ENCODE peak calls at places on chromosome 5, in six cellular contexts. One of them, this sample, is unnamed.

GRCh38 chr5:150809363-150809762 is 30.8 kb downstream of the SMIM3 start:
- DNase-seq in CD4-positive, CD25-positive, alpha-beta regulatory T cell: no peak
- DNase-seq in HepG2: no peak
- DNase-seq in fibroblast of lung: no peak
- DNase-seq in Panc1: no peak
- DNase-seq in A549: no peak
- DNase-seq in this sample: no peak

GRCh38 chr5:120413706-120414105 is 50.4 kb upstream of the PRR16 start:
- DNase-seq in CD4-positive, CD25-positive, alpha-beta regulatory T cell: no peak
- DNase-seq in HepG2: no peak
- DNase-seq in fibroblast of lung: no peak
- DNase-seq in Panc1: no peak
- DNase-seq in A549: no peak
- DNase-seq in this sample: no peak

GRCh38 chr5:135356522-135357318 is 42.3 kb downstream of the MACROH2A1 start:
- DNase-seq in CD4-positive, CD25-positive, alpha-beta regulatory T cell: no peak
- DNase-seq in HepG2: no peak
- DNase-seq in fibroblast of lung: peak; percentile 89
- DNase-seq in Panc1: no peak
- DNase-seq in A549: no peak
- DNase-seq in this sample: no peak

GRCh38 chr5:55897905-55898304 is 46.7 kb downstream of the IL31RA start:
- DNase-seq in CD4-positive, CD25-positive, alpha-beta regulatory T cell: no peak
- DNase-seq in HepG2: peak; percentile 13
- DNase-seq in fibroblast of lung: peak; percentile 83
- DNase-seq in Panc1: no peak
- DNase-seq in A549: no peak
- DNase-seq in this sample: no peak

GRCh38 chr5:38396766-38397165 is 138.4 kb downstream of the EGFLAM start:
- DNase-seq in CD4-positive, CD25-positive, alpha-beta regulatory T cell: no peak
- DNase-seq in HepG2: no peak
- DNase-seq in fibroblast of lung: no peak
- DNase-seq in Panc1: no peak
- DNase-seq in A549: no peak
- DNase-seq in this sample: no peak

GRCh38 chr5:132221781-132222648 is 5.6 kb downstream of the P4HA2 start:
- DNase-seq in CD4-positive, CD25-positive, alpha-beta regulatory T cell: no peak
- DNase-seq in HepG2: no peak
- DNase-seq in fibroblast of lung: peak; percentile 97
- DNase-seq in Panc1: no peak
- DNase-seq in A549: no peak
- DNase-seq in this sample: no peak

GRCh38 chr5:139711067-139711851 is 63.1 kb downstream of the CXXC5 start:
- DNase-seq in CD4-positive, CD25-positive, alpha-beta regulatory T cell: peak; percentile 65
- DNase-seq in HepG2: no peak
- DNase-seq in fibroblast of lung: no peak
- DNase-seq in Panc1: no peak
- DNase-seq in A549: peak; percentile 46
- DNase-seq in this sample: peak; percentile 46

GRCh38 chr5:76422175-76422574 is 19.1 kb downstream of the IQGAP2 start:
- DNase-seq in CD4-positive, CD25-positive, alpha-beta regulatory T cell: no peak
- DNase-seq in HepG2: no peak
- DNase-seq in fibroblast of lung: no peak
- DNase-seq in Panc1: no peak
- DNase-seq in A549: no peak
- DNase-seq in this sample: no peak

GRCh38 chr5:53871050-53871449 is 310.6 kb downstream of the NDUFS4 start:
- DNase-seq in CD4-positive, CD25-positive, alpha-beta regulatory T cell: no peak
- DNase-seq in HepG2: no peak
- DNase-seq in fibroblast of lung: no peak
- DNase-seq in Panc1: no peak
- DNase-seq in A549: peak; percentile 13
- DNase-seq in this sample: no peak

GRCh38 chr5:176747670-176748072 is 62.7 kb upstream of the UNC5A start:
- DNase-seq in CD4-positive, CD25-positive, alpha-beta regulatory T cell: no peak
- DNase-seq in HepG2: no peak
- DNase-seq in fibroblast of lung: no peak
- DNase-seq in Panc1: no peak
- DNase-seq in A549: no peak
- DNase-seq in this sample: no peak

GRCh38 chr5:157761690-157762611 is 18.4 kb downstream of the LSM11 start:
- DNase-seq in CD4-positive, CD25-positive, alpha-beta regulatory T cell: peak; percentile 67
- DNase-seq in HepG2: peak; percentile 60
- DNase-seq in fibroblast of lung: peak; percentile 77
- DNase-seq in Panc1: peak; percentile 35
- DNase-seq in A549: peak; percentile 67
- DNase-seq in this sample: no peak

GRCh38 chr5:3751846-3752245 is 156.2 kb downstream of the IRX1 start:
- DNase-seq in CD4-positive, CD25-positive, alpha-beta regulatory T cell: no peak
- DNase-seq in HepG2: no peak
- DNase-seq in fibroblast of lung: no peak
- DNase-seq in Panc1: no peak
- DNase-seq in A549: no peak
- DNase-seq in this sample: no peak
- H3K9me3 ChIP-seq in CD4-positive, CD25-positive, alpha-beta regulatory T cell: no peaks in the 10 kb centered on the region
- H3K9me3 ChIP-seq in HepG2: peaks cover 36% of the 10 kb centered on the region
- H3K9me3 ChIP-seq in fibroblast of lung: no peaks in the 10 kb centered on the region
- H3K9me3 ChIP-seq in Panc1: no peaks in the 10 kb centered on the region
- H3K9me3 ChIP-seq in A549: no peaks in the 10 kb centered on the region
- H3K9me3 ChIP-seq in this sample: no peaks in the 10 kb centered on the region

DNA sequence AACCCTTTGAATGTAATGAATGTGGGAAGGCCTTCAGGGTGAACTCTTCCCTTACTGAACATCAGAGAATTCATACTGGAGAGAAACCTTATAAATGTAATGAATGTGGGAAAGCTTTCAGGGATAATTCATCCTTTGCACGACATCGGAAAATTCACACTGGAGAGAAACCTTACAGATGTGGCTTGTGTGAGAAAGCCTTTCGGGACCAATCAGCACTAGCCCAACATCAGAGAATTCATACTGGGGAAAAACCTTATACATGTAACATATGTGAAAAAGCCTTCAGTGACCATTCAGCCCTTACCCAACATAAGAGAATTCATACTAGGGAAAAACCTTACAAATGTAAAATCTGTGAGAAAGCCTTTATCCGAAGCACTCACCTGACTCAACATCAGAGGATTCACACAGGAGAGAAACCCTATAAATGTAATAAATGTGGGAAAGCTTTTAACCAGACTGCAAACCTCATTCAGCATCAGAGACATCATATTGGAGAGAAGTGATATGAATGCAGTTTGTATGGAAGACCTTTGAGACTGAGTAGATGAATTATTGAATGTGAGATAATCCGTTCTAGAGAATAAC is 24.6 kb downstream of the ZNF454 start:
- DNase-seq in CD4-positive, CD25-positive, alpha-beta regulatory T cell: no peak
- DNase-seq in HepG2: no peak
- DNase-seq in fibroblast of lung: no peak
- DNase-seq in Panc1: no peak
- DNase-seq in A549: no peak
- DNase-seq in this sample: no peak
- H3K9me3 ChIP-seq in CD4-positive, CD25-positive, alpha-beta regulatory T cell: peaks cover 56% of the 10 kb centered on the region
- H3K9me3 ChIP-seq in HepG2: peaks cover 88% of the 10 kb centered on the region
- H3K9me3 ChIP-seq in fibroblast of lung: no peaks in the 10 kb centered on the region
- H3K9me3 ChIP-seq in Panc1: peaks cover 46% of the 10 kb centered on the region
- H3K9me3 ChIP-seq in A549: peaks cover 53% of the 10 kb centered on the region
- H3K9me3 ChIP-seq in this sample: peaks cover 27% of the 10 kb centered on the region

GRCh38 chr5:141373673-141374317 is at the start of gene PCDHGA6:
- DNase-seq in CD4-positive, CD25-positive, alpha-beta regulatory T cell: peak; percentile 19
- DNase-seq in HepG2: no peak
- DNase-seq in fibroblast of lung: peak; percentile 57
- DNase-seq in Panc1: no peak
- DNase-seq in A549: no peak
- DNase-seq in this sample: no peak
- H3K9me3 ChIP-seq in CD4-positive, CD25-positive, alpha-beta regulatory T cell: peaks cover 28% of the 10 kb centered on the region
- H3K9me3 ChIP-seq in HepG2: peaks cover 53% of the 10 kb centered on the region
- H3K9me3 ChIP-seq in fibroblast of lung: peaks cover 2% of the 10 kb centered on the region
- H3K9me3 ChIP-seq in Panc1: peaks cover 7% of the 10 kb centered on the region
- H3K9me3 ChIP-seq in A549: peaks cover 55% of the 10 kb centered on the region
- H3K9me3 ChIP-seq in this sample: peaks cover 5% of the 10 kb centered on the region

GRCh38 chr5:122789461-122790171 is 14.7 kb downstream of the SNX2 start:
- DNase-seq in CD4-positive, CD25-positive, alpha-beta regulatory T cell: no peak
- DNase-seq in HepG2: no peak
- DNase-seq in fibroblast of lung: no peak
- DNase-seq in Panc1: no peak
- DNase-seq in A549: no peak
- DNase-seq in this sample: no peak
- H3K9me3 ChIP-seq in CD4-positive, CD25-positive, alpha-beta regulatory T cell: peaks cover 14% of the 10 kb centered on the region
- H3K9me3 ChIP-seq in HepG2: no peaks in the 10 kb centered on the region
- H3K9me3 ChIP-seq in fibroblast of lung: no peaks in the 10 kb centered on the region
- H3K9me3 ChIP-seq in Panc1: peaks cover 4% of the 10 kb centered on the region
- H3K9me3 ChIP-seq in A549: peaks cover 4% of the 10 kb centered on the region
- H3K9me3 ChIP-seq in this sample: no peaks in the 10 kb centered on the region

GRCh38 chr5:128315671-128316070 is 222.4 kb downstream of the FBN2 start:
- DNase-seq in CD4-positive, CD25-positive, alpha-beta regulatory T cell: no peak
- DNase-seq in HepG2: no peak
- DNase-seq in fibroblast of lung: no peak
- DNase-seq in Panc1: no peak
- DNase-seq in A549: no peak
- DNase-seq in this sample: no peak
- H3K9me3 ChIP-seq in CD4-positive, CD25-positive, alpha-beta regulatory T cell: no peaks in the 10 kb centered on the region
- H3K9me3 ChIP-seq in HepG2: no peaks in the 10 kb centered on the region
- H3K9me3 ChIP-seq in fibroblast of lung: no peaks in the 10 kb centered on the region
- H3K9me3 ChIP-seq in Panc1: no peaks in the 10 kb centered on the region
- H3K9me3 ChIP-seq in A549: no peaks in the 10 kb centered on the region
- H3K9me3 ChIP-seq in this sample: no peaks in the 10 kb centered on the region

DNA sequence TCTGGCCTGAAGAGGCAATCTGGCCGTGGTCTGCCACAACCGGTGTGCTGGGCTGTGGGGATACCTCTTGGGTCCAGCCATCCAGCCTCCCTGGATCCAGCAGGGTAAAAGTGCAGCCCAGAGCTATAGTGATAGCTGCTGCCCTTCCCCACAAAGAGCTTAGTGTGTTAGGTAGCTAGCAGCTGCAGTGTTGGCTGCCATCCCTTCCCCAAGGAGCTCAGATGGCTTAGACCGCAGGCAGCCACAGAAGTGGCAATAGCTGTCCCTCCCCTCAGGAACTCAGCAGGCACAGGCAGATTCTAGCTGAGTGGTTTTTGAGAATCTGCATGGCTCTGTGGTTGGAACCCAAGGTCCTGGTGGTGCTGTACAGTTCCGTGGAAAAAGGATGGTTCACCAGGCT is 40.1 kb downstream of the GIN1 start:
- DNase-seq in CD4-positive, CD25-positive, alpha-beta regulatory T cell: no peak
- DNase-seq in HepG2: no peak
- DNase-seq in fibroblast of lung: no peak
- DNase-seq in Panc1: no peak
- DNase-seq in A549: no peak
- DNase-seq in this sample: no peak
- H3K9me3 ChIP-seq in CD4-positive, CD25-positive, alpha-beta regulatory T cell: peaks cover 49% of the 10 kb centered on the region
- H3K9me3 ChIP-seq in HepG2: peaks cover 33% of the 10 kb centered on the region
- H3K9me3 ChIP-seq in fibroblast of lung: no peaks in the 10 kb centered on the region
- H3K9me3 ChIP-seq in Panc1: no peaks in the 10 kb centered on the region
- H3K9me3 ChIP-seq in A549: peaks cover 61% of the 10 kb centered on the region
- H3K9me3 ChIP-seq in this sample: peaks cover 16% of the 10 kb centered on the region

DNA sequence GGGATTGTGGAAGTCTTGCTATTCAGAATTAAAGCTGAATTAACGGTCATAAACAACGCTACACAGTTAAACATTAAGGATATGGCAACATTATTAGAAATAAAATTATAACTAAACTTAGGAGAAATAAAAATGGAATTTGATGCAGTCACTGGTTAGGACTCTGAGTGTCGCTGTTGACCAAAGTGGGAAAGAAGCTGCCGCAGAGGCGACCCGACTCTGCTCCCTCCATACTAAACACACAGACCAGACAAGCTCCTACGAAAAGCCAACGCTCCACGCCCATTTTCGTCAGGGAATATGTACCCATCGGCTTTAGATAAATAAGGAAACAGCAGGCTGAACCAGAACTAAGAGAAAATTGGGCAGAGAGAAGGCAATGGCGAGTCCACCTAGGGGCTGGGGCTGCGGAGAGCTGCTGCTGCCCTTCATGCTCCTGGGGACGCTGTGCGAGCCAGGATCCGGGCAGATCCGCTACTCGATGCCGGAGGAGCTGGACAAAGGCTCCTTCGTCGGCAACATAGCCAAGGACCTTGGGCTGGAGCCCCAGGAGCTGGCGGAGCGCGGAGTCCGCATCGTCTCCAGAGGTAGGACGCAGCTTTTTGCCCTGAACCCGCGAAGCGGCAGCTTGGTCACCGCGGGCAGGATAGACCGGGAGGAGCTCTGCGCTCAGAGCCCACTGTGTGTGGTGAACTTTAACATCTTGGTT is at the start of gene PCDHGA5:
- DNase-seq in CD4-positive, CD25-positive, alpha-beta regulatory T cell: no peak
- DNase-seq in HepG2: no peak
- DNase-seq in fibroblast of lung: peak; percentile 27
- DNase-seq in Panc1: no peak
- DNase-seq in A549: peak; percentile 46
- DNase-seq in this sample: no peak
- H3K9me3 ChIP-seq in CD4-positive, CD25-positive, alpha-beta regulatory T cell: peaks cover 34% of the 10 kb centered on the region
- H3K9me3 ChIP-seq in HepG2: peaks cover 54% of the 10 kb centered on the region
- H3K9me3 ChIP-seq in fibroblast of lung: peaks cover 5% of the 10 kb centered on the region
- H3K9me3 ChIP-seq in Panc1: peaks cover 13% of the 10 kb centered on the region
- H3K9me3 ChIP-seq in A549: peaks cover 55% of the 10 kb centered on the region
- H3K9me3 ChIP-seq in this sample: peaks cover 19% of the 10 kb centered on the region

DNA sequence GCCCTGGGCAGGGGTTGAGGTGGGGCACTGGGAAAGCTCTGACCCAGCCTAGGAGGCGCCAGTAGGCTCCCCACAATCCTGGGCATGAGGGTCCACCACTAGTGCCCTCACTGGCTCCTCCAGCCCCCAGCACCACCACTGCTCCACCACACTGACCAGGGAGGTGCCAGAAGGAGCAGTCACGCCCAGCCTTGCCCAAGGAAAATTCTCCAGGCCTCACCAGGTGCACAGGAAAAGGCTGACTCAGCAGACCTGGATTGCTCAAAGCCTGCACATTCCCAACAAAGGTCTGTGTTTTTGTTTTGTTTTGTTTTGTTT is 62.9 kb downstream of the ZNF354C start:
- DNase-seq in CD4-positive, CD25-positive, alpha-beta regulatory T cell: no peak
- DNase-seq in HepG2: no peak
- DNase-seq in fibroblast of lung: no peak
- DNase-seq in Panc1: no peak
- DNase-seq in A549: no peak
- DNase-seq in this sample: no peak
- H3K9me3 ChIP-seq in CD4-positive, CD25-positive, alpha-beta regulatory T cell: no peaks in the 10 kb centered on the region
- H3K9me3 ChIP-seq in HepG2: no peaks in the 10 kb centered on the region
- H3K9me3 ChIP-seq in fibroblast of lung: no peaks in the 10 kb centered on the region
- H3K9me3 ChIP-seq in Panc1: no peaks in the 10 kb centered on the region
- H3K9me3 ChIP-seq in A549: peaks cover 25% of the 10 kb centered on the region
- H3K9me3 ChIP-seq in this sample: no peaks in the 10 kb centered on the region

GRCh38 chr5:3597002-3597726 is 1.5 kb downstream of the IRX1 start:
- DNase-seq in CD4-positive, CD25-positive, alpha-beta regulatory T cell: no peak
- DNase-seq in HepG2: no peak
- DNase-seq in fibroblast of lung: no peak
- DNase-seq in Panc1: no peak
- DNase-seq in A549: no peak
- DNase-seq in this sample: no peak
- H3K9me3 ChIP-seq in CD4-positive, CD25-positive, alpha-beta regulatory T cell: no peaks in the 10 kb centered on the region
- H3K9me3 ChIP-seq in HepG2: no peaks in the 10 kb centered on the region
- H3K9me3 ChIP-seq in fibroblast of lung: no peaks in the 10 kb centered on the region
- H3K9me3 ChIP-seq in Panc1: no peaks in the 10 kb centered on the region
- H3K9me3 ChIP-seq in A549: no peaks in the 10 kb centered on the region
- H3K9me3 ChIP-seq in this sample: no peaks in the 10 kb centered on the region

GRCh38 chr5:61286446-61287132 is 45.5 kb upstream of the ZSWIM6 start:
- DNase-seq in CD4-positive, CD25-positive, alpha-beta regulatory T cell: no peak
- DNase-seq in HepG2: no peak
- DNase-seq in fibroblast of lung: peak; percentile 59
- DNase-seq in Panc1: no peak
- DNase-seq in A549: no peak
- DNase-seq in this sample: no peak
- H3K9me3 ChIP-seq in CD4-positive, CD25-positive, alpha-beta regulatory T cell: no peaks in the 10 kb centered on the region
- H3K9me3 ChIP-seq in HepG2: no peaks in the 10 kb centered on the region
- H3K9me3 ChIP-seq in fibroblast of lung: no peaks in the 10 kb centered on the region
- H3K9me3 ChIP-seq in Panc1: no peaks in the 10 kb centered on the region
- H3K9me3 ChIP-seq in A549: no peaks in the 10 kb centered on the region
- H3K9me3 ChIP-seq in this sample: peaks cover 2% of the 10 kb centered on the region